ENCODE peak calls at places on chromosomes 1 and 21, in five cellular contexts. G is CD4-positive, alpha-beta T cell; M is stimulated activated naive CD4-positive, alpha-beta T cell; U is NCI-H345; J is cardiac fibroblast. H is an unnamed sample.

GRCh38 chr1:74057719-74058118 is 140.3 kb downstream of the LRRIQ3 start:
- DNase-seq in M (no peak), G (no peak), U (no peak), J (no peak), H (no peak)

GRCh38 chr21:26800001-26800400 is 45.2 kb downstream of the ADAMTS1 start:
- DNase-seq in J (no peak), G (no peak), U (no peak), M (no peak), H (peak)

GRCh38 chr1:19010995-19011696 is 54.7 kb upstream of the IFFO2 start:
- DNase-seq in G (peak), U (no peak), J (peak), M (peak), H (peak)

GRCh38 chr1:184499626-184500025 is 112.8 kb downstream of the C1orf21 start:
- DNase-seq in M (no peak), J (no peak), U (no peak), G (no peak), H (peak)

GRCh38 chr1:190479028-190479427 is 1.4 kb upstream of the BRINP3 start:
- DNase-seq in J (peak), G (no peak), U (peak), M (no peak), H (no peak)

GRCh38 chr1:162633327-162633762 is 1.1 kb downstream of the DDR2 start:
- DNase-seq in J (peak), U (no peak), G (no peak), M (no peak), H (peak)

GRCh38 chr21:20265704-20266368 is 732.4 kb upstream of the NCAM2 start:
- DNase-seq in G (no peak), J (no peak), M (no peak), U (no peak), H (no peak)

GRCh38 chr1:52599236-52599635 is 2.9 kb upstream of the GPX7 start:
- DNase-seq in U (no peak), M (no peak), G (no peak), J (no peak), H (no peak)

GRCh38 chr1:22830131-22830566 is 119.5 kb downstream of the EPHB2 start:
- DNase-seq in J (no peak), M (no peak), G (no peak), U (no peak), H (peak)

GRCh38 chr1:38029725-38030511 is 16.7 kb downstream of the POU3F1 start:
- DNase-seq in U (no peak), J (peak), G (no peak), M (no peak), H (peak)

GRCh38 chr1:10779841-10780240 is 16.6 kb downstream of the CASZ1 start:
- DNase-seq in U (no peak), G (no peak), M (no peak), J (no peak), H (no peak)

GRCh38 chr1:248691567-248692155 is 10.9 kb downstream of the OR14I1 start:
- DNase-seq in G (no peak), U (no peak), J (no peak), M (no peak), H (no peak)

GRCh38 chr1:234631721-234632125 is 21.7 kb upstream of the IRF2BP2 start:
- DNase-seq in U (no peak), M (no peak), J (peak), G (no peak), H (peak)

GRCh38 chr1:56097713-56098112 is 481.6 kb downstream of the PLPP3 start:
- DNase-seq in J (peak), M (no peak), U (no peak), G (no peak), H (no peak)

GRCh38 chr1:97906567-97907228 is 14.1 kb downstream of the DPYD start:
- DNase-seq in J (peak), M (no peak), U (no peak), G (no peak), H (peak)

GRCh38 chr1:206905295-206906164 is 8.3 kb downstream of the IL24 start:
- DNase-seq in J (peak), G (no peak), U (no peak), M (peak), H (peak)

GRCh38 chr1:66450043-66450514 is 83.9 kb upstream of the SGIP1 start:
- DNase-seq in G (no peak), M (no peak), J (no peak), U (no peak), H (no peak)

GRCh38 chr1:175152006-175152652 is 40.4 kb downstream of the KIAA0040 start:
- DNase-seq in J (peak), U (peak), G (peak), M (peak), H (peak)

GRCh38 chr1:56394298-56394697 is 185.1 kb downstream of the PLPP3 start:
- DNase-seq in U (no peak), J (no peak), G (no peak), M (no peak), H (no peak)

GRCh38 chr1:28328228-28328648 is 602 bp upstream of the MED18 start:
- DNase-seq in J (no peak), M (no peak), G (no peak), U (no peak), H (no peak)

GRCh38 chr1:44496541-44497171 is 91.6 kb downstream of the RNF220 start:
- DNase-seq in G (no peak), J (no peak), M (no peak), U (no peak), H (no peak)

H was measured in iris pigment epithelial cell.